ENCODE peak calls at places on chromosomes 16 and 17, in five cellular contexts. X is ovary, J is AG09319, T is type B pancreatic cell, H is NB4. F is an unnamed sample.

GRCh38 chr16:11112723-11113348 is 143.2 kb downstream of the SOCS1 start:
- DNase-seq in X (no peak), J (no peak), T (no peak), H (no peak), F (no peak)

GRCh38 chr16:75308011-75308410 is 56.6 kb upstream of the BCAR1 start:
- DNase-seq in X (no peak), J (no peak), T (no peak), H (no peak), F (no peak)

GRCh38 chr17:77528516-77529327 is 388.0 kb downstream of the SEC14L1 start:
- DNase-seq in X (no peak), J (no peak), T (no peak), H (no peak), F (no peak)

GRCh38 chr17:30433514-30433913 is 43.7 kb upstream of the GOSR1 start:
- DNase-seq in X (no peak), J (peak), T (no peak), H (peak), F (no peak)

GRCh38 chr16:56401482-56401881 is 23.9 kb downstream of the AMFR start:
- DNase-seq in X (no peak), J (no peak), T (no peak), H (peak), F (no peak)

GRCh38 chr17:51059781-51060180 is 60.9 kb downstream of the SPAG9 start:
- DNase-seq in X (no peak), J (no peak), T (no peak), H (no peak), F (no peak)

GRCh38 chr17:53629188-53629587 is 193.5 kb upstream of the KIF2B start:
- DNase-seq in X (no peak), J (no peak), T (no peak), H (no peak), F (no peak)

GRCh38 chr16:85424260-85425060 is 188.7 kb upstream of the GSE1 start:
- DNase-seq in X (no peak), J (no peak), T (no peak), H (no peak), F (no peak)

GRCh38 chr17:63830904-63831491 is 3.5 kb upstream of the FTSJ3 start:
- DNase-seq in X (no peak), J (no peak), T (no peak), H (no peak), F (no peak)

GRCh38 chr17:740240-741055 is 8.1 kb downstream of the TLCD3A start:
- DNase-seq in X (no peak), J (no peak), T (no peak), H (peak), F (no peak)

GRCh38 chr16:83995756-83996155 is 27.7 kb downstream of the NECAB2 start:
- DNase-seq in X (no peak), J (no peak), T (no peak), H (no peak), F (no peak)

GRCh38 chr17:79997004-79997673 is 38.5 kb downstream of the TBC1D16 start:
- DNase-seq in X (no peak), J (no peak), T (no peak), H (peak), F (no peak)

GRCh38 chr17:49992933-49993422 is 2.0 kb downstream of the DLX3 start:
- DNase-seq in X (no peak), J (no peak), T (no peak), H (no peak), F (no peak)

DNA sequence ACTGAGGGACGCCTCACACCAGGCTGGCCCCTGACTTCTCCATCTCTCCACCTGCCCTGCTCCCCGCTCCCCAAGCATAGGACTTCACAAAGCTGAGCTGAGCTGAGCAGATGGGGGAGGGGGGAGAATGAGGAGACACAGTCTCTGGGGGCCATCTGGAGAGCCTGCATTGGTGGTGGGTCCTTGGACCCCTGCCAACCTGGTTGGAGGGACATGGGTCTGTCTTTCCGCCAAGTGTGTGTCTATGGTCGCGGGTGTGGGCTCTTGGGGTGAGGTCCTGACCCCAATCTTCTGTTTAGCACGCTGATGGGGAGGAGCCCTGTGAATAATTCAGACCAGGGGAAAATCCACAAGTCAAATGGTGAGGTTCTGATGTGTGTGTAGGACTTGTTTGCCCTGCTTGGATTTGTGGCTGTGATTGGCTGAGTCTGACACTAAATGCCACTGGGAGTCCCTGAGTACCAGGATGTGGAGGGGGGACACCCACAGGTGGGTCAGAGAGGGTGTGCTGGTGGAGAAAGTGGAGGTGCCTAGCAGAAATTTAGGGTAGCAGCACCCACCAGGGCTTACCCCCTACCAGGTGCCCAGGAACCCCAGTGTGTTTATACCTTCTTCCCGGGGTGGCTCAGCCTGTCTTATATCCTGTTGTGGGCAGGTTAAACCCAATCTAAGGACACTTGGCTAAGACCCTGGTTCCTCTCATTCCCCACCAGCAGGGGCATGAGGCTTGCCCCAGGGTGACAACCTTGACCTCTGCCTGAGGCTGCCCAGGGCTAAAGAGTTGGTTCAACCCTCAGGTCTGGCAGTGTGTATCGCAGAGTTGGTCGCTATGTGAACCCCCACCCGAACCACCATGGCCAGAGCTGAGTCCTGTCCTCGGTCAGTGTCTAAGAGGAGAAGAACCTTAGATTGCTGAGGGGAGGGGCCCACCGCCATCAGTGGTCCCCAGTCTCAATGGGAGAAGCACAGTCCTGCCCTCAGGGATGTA is 2.1 kb downstream of the FMNL1 start:
- DNase-seq in X (no peak), J (no peak), T (no peak), H (no peak), F (no peak)
- TF ChIP-seq CTCF in X (no peak), J (no peak), T (no peak), H (no peak), F (no peak)

DNA sequence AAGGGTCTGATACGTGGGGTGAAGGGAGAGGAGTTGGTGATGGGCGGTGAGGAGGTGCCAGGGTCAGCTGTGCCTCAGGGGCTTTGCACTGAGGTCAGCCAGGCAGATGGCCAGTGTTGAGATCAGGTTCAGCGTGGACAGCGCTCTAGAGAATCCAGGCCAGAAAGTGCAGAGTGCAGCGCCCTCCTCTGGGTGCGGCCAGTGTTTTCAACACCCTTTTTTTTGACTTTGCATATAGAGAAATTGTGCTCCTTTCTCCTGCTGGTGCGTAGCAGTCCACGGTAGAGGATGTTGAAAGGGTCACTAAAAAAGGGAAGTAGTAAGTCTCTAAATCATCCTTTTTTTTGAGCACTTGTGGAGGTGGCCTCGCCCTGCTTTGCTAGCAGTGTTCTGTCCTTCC is 53.9 kb downstream of the BANP start:
- DNase-seq in X (no peak), J (no peak), T (no peak), H (peak), F (no peak)
- TF ChIP-seq CTCF in X (no peak), J (no peak), T (peak), H (peak), F (peak)

GRCh38 chr17:78559749-78560368 is 17.3 kb downstream of the DNAH17 start:
- DNase-seq in X (no peak), J (no peak), T (no peak), H (no peak), F (no peak)
- TF ChIP-seq CTCF in X (no peak), J (no peak), T (no peak), H (no peak), F (no peak)

DNA sequence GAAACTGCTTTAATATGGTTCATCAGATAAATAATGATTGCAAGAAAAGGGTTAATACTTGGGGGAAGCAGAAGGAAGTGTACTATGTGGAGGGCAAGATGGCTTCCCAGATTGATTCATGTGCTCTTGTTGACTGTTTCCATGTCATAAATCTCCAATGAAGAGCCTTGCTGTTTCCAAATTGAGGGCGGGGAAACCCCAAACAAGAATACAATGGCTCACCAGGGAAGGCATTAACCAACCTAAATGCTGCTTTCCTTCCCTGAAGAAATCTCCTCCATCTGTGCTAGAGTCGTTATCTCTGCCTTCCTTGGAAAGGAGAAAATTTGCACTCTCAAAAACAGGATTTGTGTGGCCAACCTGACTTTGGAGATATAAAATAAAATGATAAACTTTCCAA is 28.0 kb upstream of the CDH13 start:
- DNase-seq in X (no peak), J (no peak), T (no peak), H (no peak), F (no peak)
- TF ChIP-seq CTCF in X (no peak), J (no peak), T (no peak), H (no peak), F (no peak)

F was measured in osteocyte.